ENCODE peak calls at places on chromosomes 13 and 19, in nine cellular contexts. S, B, F, U, V, O, E, Q and W are unnamed samples.

GRCh38 chr13:114015111-114015551 is 41.3 kb upstream of the C13orf46 start:
- DNase-seq in S (no peak), B (no peak), F (no peak), U (no peak), V (no peak), O (peak), E (peak), Q (no peak), W (no peak)

GRCh38 chr13:113551081-113552000 is 33.2 kb upstream of the TFDP1 start:
- DNase-seq in S (no peak), B (no peak), F (no peak), U (no peak), V (no peak), O (no peak), E (no peak), Q (peak), W (no peak)

GRCh38 chr13:107266657-107267056 is 698.7 kb upstream of the ARGLU1 start:
- DNase-seq in S (no peak), B (no peak), F (no peak), U (no peak), V (no peak), O (no peak), E (no peak), Q (peak), W (no peak)

GRCh38 chr19:36652958-36653357 is 13.7 kb downstream of the ZNF461 start:
- DNase-seq in S (no peak), B (no peak), F (no peak), U (no peak), V (no peak), O (no peak), E (no peak), Q (peak), W (no peak)

GRCh38 chr13:73450583-73450982 is 391.8 kb downstream of the KLF5 start:
- DNase-seq in S (no peak), B (no peak), F (no peak), U (no peak), V (no peak), O (no peak), E (no peak), Q (no peak), W (peak)

GRCh38 chr13:37023871-37024270 is 23.3 kb downstream of the EXOSC8 start:
- DNase-seq in S (no peak), B (no peak), F (no peak), U (no peak), V (no peak), O (no peak), E (no peak), Q (no peak), W (no peak)

GRCh38 chr13:73059460-73060250 is 850 bp downstream of the KLF5 start:
- DNase-seq in S (peak), B (no peak), F (peak), U (no peak), V (peak), O (no peak), E (peak), Q (peak), W (peak)

GRCh38 chr13:113901642-113902041 is 37.8 kb upstream of the GAS6 start:
- DNase-seq in S (no peak), B (no peak), F (no peak), U (no peak), V (no peak), O (no peak), E (no peak), Q (no peak), W (no peak)

GRCh38 chr13:50320297-50320862 is 305.1 kb downstream of the KCNRG start:
- DNase-seq in S (no peak), B (no peak), F (no peak), U (no peak), V (no peak), O (no peak), E (no peak), Q (peak), W (no peak)